ENCODE peak calls at places on chromosome 6, in nine cellular contexts. T is GM10248, U is Peyer's patch, N is lower leg skin, C is Panc1, O is MCF 10A, Q is colonic mucosa, X is coronary artery, F is epithelial cell of proximal tubule. H is an unnamed sample.

GRCh38 chr6:23927935-23928334 is 198.1 kb upstream of the NRSN1 start:
- DNase-seq in O (no peak), N (no peak), F (no peak), U (no peak), Q (no peak), T (no peak), X (no peak), C (no peak), H (no peak)

GRCh38 chr6:108564178-108564577 is 3.5 kb downstream of the FOXO3 start:
- DNase-seq in N (no peak), T (no peak), X (no peak), F (peak), Q (no peak), U (no peak), C (peak), O (peak), H (no peak)

GRCh38 chr6:39296745-39297640 is 17.2 kb downstream of the KCNK17 start:
- DNase-seq in O (peak), X (peak), N (no peak), U (no peak), Q (no peak), F (no peak), C (no peak), T (no peak), H (no peak)

GRCh38 chr6:148887181-148887580 is 140.4 kb downstream of the UST start:
- DNase-seq in O (peak), U (no peak), F (no peak), X (no peak), N (peak), C (no peak), T (no peak), Q (no peak), H (no peak)

GRCh38 chr6:167329014-167329413 is 4.1 kb downstream of the TTLL2 start:
- DNase-seq in Q (no peak), O (no peak), T (no peak), X (no peak), C (no peak), N (no peak), U (no peak), F (no peak), H (no peak)

GRCh38 chr6:74357329-74357728 is 661.3 kb downstream of the CD109 start:
- DNase-seq in Q (no peak), U (no peak), N (no peak), T (no peak), O (peak), X (no peak), C (no peak), F (no peak), H (no peak)

GRCh38 chr6:129184808-129185366 is 301.9 kb downstream of the LAMA2 start:
- DNase-seq in X (no peak), U (no peak), T (no peak), F (peak), N (no peak), C (no peak), Q (no peak), O (no peak), H (no peak)

GRCh38 chr6:129501401-129502051 is 208.5 kb downstream of the ARHGAP18 start:
- DNase-seq in U (peak), Q (no peak), C (peak), T (no peak), O (peak), F (peak), X (no peak), N (peak), H (no peak)

GRCh38 chr6:34142046-34142445 is 3.8 kb downstream of the GRM4 start:
- DNase-seq in Q (no peak), U (no peak), N (no peak), T (no peak), X (no peak), C (no peak), F (no peak), O (no peak), H (no peak)

GRCh38 chr6:39387785-39388184 is 65.3 kb upstream of the KCNK16 start:
- DNase-seq in Q (no peak), N (no peak), X (no peak), C (no peak), T (no peak), F (no peak), U (no peak), O (peak), H (no peak)

GRCh38 chr6:73565767-73566485 is 45.1 kb upstream of the EEF1A1 start:
- DNase-seq in O (no peak), X (no peak), F (peak), Q (no peak), U (no peak), N (no peak), C (no peak), T (no peak), H (no peak)

DNA sequence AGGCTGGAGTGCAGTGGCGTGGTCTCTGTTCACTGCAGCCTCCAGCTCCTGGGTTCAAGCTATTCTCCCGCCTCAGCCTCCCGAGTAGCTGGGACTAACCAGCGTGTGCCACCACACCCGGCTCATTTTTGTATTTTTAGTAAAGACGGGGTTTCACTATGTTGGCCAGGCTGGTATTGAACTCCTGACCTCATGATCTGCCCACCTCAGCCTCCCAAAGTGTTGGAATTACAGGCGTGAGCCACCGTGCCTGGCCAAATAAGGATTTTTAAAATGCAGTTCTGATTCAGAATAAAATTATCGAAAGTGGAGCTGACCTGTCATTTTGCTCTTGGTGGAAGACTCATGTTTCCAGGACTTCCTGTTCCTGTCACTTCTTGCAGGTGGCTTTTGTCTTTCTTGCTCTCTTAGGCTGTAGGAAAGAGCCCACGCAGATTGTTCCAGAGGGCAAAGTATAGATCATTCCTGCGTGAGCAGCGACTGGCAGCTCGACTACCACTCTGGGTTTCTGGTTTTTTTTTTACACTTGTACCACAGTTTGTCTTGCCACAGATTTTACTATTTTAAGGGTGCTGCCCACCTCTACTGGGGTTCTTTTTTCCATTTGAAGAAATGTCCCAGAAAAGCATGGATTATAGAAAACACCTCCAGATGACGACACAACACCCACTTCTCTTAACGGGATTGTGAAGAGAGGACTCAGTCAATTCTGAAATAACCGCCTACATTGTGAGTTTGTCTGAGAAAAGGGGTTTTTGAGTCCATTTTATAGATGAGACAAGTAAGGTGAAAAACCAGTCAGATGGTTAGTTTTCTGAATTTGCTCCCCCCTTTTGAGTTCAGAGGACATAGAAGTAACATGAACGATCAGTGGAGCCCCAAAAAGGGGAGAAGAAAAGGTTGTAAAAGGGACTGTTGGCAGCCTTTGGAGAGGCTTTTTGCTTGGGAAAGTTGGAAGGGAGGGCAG is 7.5 kb downstream of the JARID2 start:
- DNase-seq in N (no peak), X (no peak), F (no peak), U (no peak), T (no peak), O (no peak), C (no peak), Q (no peak), H (peak)
- TF ChIP-seq CTCF in N (no peak), X (no peak), F (no peak), U (no peak), T (no peak), O (no peak), C (no peak), Q (no peak), H (no peak)

GRCh38 chr6:138374230-138374629 is 3.5 kb upstream of the SMIM28 start:
- DNase-seq in C (no peak), Q (no peak), U (no peak), N (no peak), T (no peak), F (no peak), O (no peak), X (no peak), H (no peak)

GRCh38 chr6:138371452-138371711 is 6.3 kb upstream of the SMIM28 start:
- DNase-seq in T (no peak), Q (no peak), O (no peak), N (no peak), C (no peak), U (no peak), F (no peak), X (no peak), H (no peak)

GRCh38 chr6:138374815-138375214 is 2.9 kb upstream of the SMIM28 start:
- DNase-seq in C (no peak), F (no peak), T (no peak), U (no peak), Q (no peak), O (no peak), X (no peak), N (no peak), H (no peak)

GRCh38 chr6:138371720-138372119 is 6.0 kb upstream of the SMIM28 start:
- DNase-seq in O (no peak), U (no peak), N (no peak), C (no peak), Q (no peak), T (no peak), F (peak), X (no peak), H (no peak)

DNA sequence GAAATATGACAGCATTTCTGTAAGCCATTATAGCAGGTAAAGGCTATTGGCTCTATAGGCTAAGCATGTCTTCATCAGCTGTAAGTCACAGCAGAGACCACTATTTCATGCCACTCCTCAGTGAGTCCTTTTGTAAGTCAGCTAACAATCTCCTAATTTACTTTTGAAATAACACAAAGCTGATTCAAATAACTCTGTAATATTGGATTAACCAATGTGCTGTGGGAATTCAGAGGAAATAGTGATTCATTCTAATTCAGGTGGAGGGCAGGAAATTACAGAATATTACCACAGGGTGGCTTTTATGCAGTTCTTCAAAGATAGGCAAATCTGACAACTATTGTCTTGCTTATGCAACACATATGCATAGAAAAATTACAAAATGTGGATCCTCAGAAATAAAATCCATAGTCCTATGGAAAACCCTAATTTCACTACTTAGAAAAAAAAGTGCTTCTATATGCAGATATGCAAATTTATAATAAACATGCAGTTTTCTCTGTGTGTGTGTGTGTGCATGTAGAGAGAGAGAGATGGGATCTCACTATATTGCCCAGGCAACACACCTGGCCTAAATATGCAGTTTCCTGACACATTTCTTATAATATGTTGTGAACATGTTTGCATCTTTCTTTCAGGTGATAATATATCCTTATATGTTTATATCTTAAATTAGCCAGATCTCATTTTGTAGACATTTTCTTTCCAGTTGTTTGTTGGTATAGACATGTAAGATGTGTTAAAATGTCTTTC is 4.8 kb upstream of the SMIM28 start:
- DNase-seq in T (no peak), C (no peak), O (peak), Q (no peak), X (no peak), N (no peak), U (no peak), F (no peak), H (no peak)
- TF ChIP-seq CTCF in T (no peak), C (no peak), O (peak), Q (no peak), X (no peak), N (no peak), U (no peak), F (peak), H (no peak)

GRCh38 chr6:157989541-157990289 is 8.1 kb downstream of the SYNJ2 start:
- DNase-seq in O (peak), Q (peak), U (peak), F (no peak), T (no peak), N (no peak), X (no peak), C (no peak), H (no peak)
- TF ChIP-seq CTCF in O (no peak), Q (no peak), U (no peak), F (peak), T (no peak), N (no peak), X (no peak), C (no peak), H (no peak)

DNA sequence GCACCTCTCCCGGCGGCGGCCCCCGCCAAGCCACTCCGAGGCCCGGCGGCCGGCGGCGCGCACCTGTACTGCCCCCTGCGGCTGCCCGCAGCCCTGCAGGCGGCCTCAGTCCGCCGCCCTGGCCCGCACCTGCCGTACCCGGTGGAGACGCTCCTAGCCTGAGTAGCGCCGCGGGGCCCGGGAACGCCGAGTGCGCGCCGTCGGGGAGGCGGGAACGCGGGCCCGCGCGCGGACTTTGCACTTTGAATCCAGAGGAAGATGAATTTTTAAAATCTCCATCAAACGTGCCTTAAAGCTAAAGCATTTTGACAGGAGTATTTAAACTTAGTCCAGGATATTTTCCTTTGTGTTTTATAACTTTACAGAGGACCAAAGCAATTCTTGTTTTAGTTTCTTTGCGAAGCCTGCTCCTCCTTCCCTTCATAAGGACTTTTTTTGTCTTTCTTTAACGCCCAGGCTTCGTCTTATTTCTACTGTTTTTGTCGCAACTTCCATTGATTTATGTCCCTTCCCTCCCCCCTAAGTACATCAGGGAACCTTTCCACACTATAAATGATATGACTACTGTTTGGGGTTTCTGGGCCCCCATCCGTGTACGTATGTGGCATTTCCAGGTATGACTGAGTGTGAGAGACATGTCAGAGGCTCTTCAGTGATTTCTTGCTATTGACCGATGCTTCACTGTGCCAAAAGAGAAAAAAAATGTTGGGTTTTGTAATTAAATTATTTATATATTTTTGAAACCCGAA is 2.0 kb downstream of the FOXQ1 start:
- DNase-seq in T (no peak), O (peak), X (no peak), N (no peak), U (no peak), C (no peak), Q (peak), F (no peak), H (peak)
- TF ChIP-seq CTCF in T (no peak), O (peak), X (no peak), N (no peak), U (no peak), C (peak), Q (no peak), F (peak), H (peak)

H was measured in GM13977.